ENCODE peak calls at places on chromosomes 16 and 17, in seven cellular contexts. J is activated T-cell treated with anti-CD3 and anti-CD28 coated beads, Interleukin-2, amount 50 U/mL, for 1 hour; T is NCI-H1105 treated with DMSO at 0.1 percent for 48 hours; H is SK-N-SH; L is T-helper 2 cell; N is ELF-1; Z is stimulated activated CD4-positive, alpha-beta T cell treated with anti-CD3 and anti-CD28 coated beads, TNF-alpha, amount 100 ng/mL, for 48 hours. A is an unnamed sample.

GRCh38 chr17:80824549-80825470 is 166.8 kb upstream of the CHMP6 start:
- DNase-seq in J (no peak), T (no peak), H (no peak), L (no peak), N (no peak), Z (no peak), A (no peak)

GRCh38 chr16:85363881-85364280 is 249.2 kb upstream of the GSE1 start:
- DNase-seq in J (no peak), T (no peak), H (no peak), L (no peak), N (no peak), Z (no peak), A (no peak)

GRCh38 chr16:361872-362701 is 8.3 kb downstream of the MRPL28 start:
- DNase-seq in J (peak), T (peak), H (peak), L (peak), N (peak), Z (peak), A (peak)

GRCh38 chr16:62977876-62978275 is 941.6 kb upstream of the CDH8 start:
- DNase-seq in J (no peak), T (no peak), H (no peak), L (no peak), N (no peak), Z (no peak), A (no peak)

GRCh38 chr16:76583995-76584394 is 306.8 kb downstream of the CNTNAP4 start:
- DNase-seq in J (no peak), T (peak), H (no peak), L (no peak), N (no peak), Z (no peak), A (no peak)

GRCh38 chr17:37088459-37088858 is 139.7 kb downstream of the AATF start:
- DNase-seq in J (no peak), T (peak), H (no peak), L (peak), N (peak), Z (no peak), A (no peak)

GRCh38 chr17:69597898-69598692 is 183.6 kb downstream of the MAP2K6 start:
- DNase-seq in J (no peak), T (no peak), H (no peak), L (no peak), N (no peak), Z (no peak), A (no peak)

GRCh38 chr17:74758846-74759163 is 10.4 kb downstream of the NHERF1 start:
- DNase-seq in J (no peak), T (no peak), H (peak), L (no peak), N (no peak), Z (no peak), A (no peak)

GRCh38 chr17:47776330-47777197 is 43.5 kb downstream of the TBX21 start:
- DNase-seq in J (peak), T (peak), H (peak), L (peak), N (peak), Z (peak), A (no peak)

GRCh38 chr16:85166281-85166680 is 54.0 kb upstream of the CIBAR2 start:
- DNase-seq in J (no peak), T (no peak), H (no peak), L (no peak), N (no peak), Z (no peak), A (no peak)

GRCh38 chr16:1220841-1221627 is 4.0 kb downstream of the TPSG1 start:
- DNase-seq in J (no peak), T (no peak), H (no peak), L (no peak), N (no peak), Z (no peak), A (no peak)

GRCh38 chr17:78918979-78919378 is 6.2 kb downstream of the TIMP2 start:
- DNase-seq in J (no peak), T (no peak), H (no peak), L (no peak), N (no peak), Z (no peak), A (no peak)

GRCh38 chr16:30958164-30959083 is 870 bp downstream of the SETD1A start:
- DNase-seq in J (peak), T (peak), H (peak), L (no peak), N (peak), Z (no peak), A (no peak)

GRCh38 chr16:25177831-25178688 is 38.7 kb upstream of the AQP8 start:
- DNase-seq in J (no peak), T (no peak), H (no peak), L (no peak), N (no peak), Z (no peak), A (no peak)

GRCh38 chr17:8681175-8681949 is 50.8 kb upstream of the MYH10 start:
- DNase-seq in J (no peak), T (no peak), H (peak), L (no peak), N (no peak), Z (no peak), A (no peak)

GRCh38 chr17:54944796-54945195 is 23.7 kb downstream of the COX11 start:
- DNase-seq in J (no peak), T (no peak), H (no peak), L (no peak), N (no peak), Z (no peak), A (no peak)

GRCh38 chr17:37779554-37779953 is 34.7 kb upstream of the HNF1B start:
- DNase-seq in J (no peak), T (no peak), H (no peak), L (no peak), N (no peak), Z (no peak), A (no peak)

GRCh38 chr17:76354747-76355310 is 1.1 kb upstream of the PRPSAP1 start:
- DNase-seq in J (no peak), T (no peak), H (no peak), L (no peak), N (peak), Z (no peak), A (no peak)

GRCh38 chr16:3992297-3993051 is 112.0 kb upstream of the CREBBP start:
- DNase-seq in J (no peak), T (no peak), H (no peak), L (no peak), N (no peak), Z (no peak), A (no peak)

GRCh38 chr17:79811036-79811887 is 14.4 kb upstream of the CBX8 start:
- DNase-seq in J (peak), T (peak), H (peak), L (no peak), N (no peak), Z (no peak), A (no peak)

GRCh38 chr17:29844339-29845048 is 85.5 kb downstream of the SSH2 start:
- DNase-seq in J (no peak), T (peak), H (peak), L (no peak), N (peak), Z (no peak), A (no peak)

GRCh38 chr17:48729335-48730239 is 1.0 kb upstream of the HOXB13 start:
- DNase-seq in J (no peak), T (peak), H (no peak), L (no peak), N (no peak), Z (no peak), A (no peak)

GRCh38 chr16:89557230-89557935 is 3.1 kb upstream of the RPL13 start:
- DNase-seq in J (peak), T (peak), H (peak), L (peak), N (peak), Z (peak), A (no peak)

GRCh38 chr17:15918661-15919259 is 26.2 kb upstream of the ADORA2B start:
- DNase-seq in J (no peak), T (no peak), H (no peak), L (no peak), N (no peak), Z (no peak), A (no peak)

GRCh38 chr17:8611671-8612298 is 18.7 kb downstream of the MYH10 start:
- DNase-seq in J (no peak), T (no peak), H (no peak), L (no peak), N (peak), Z (no peak), A (no peak)

GRCh38 chr16:85733839-85734170 is 17.1 kb downstream of the C16orf74 start:
- DNase-seq in J (no peak), T (no peak), H (peak), L (no peak), N (peak), Z (no peak), A (no peak)

GRCh38 chr17:58344791-58345157 is 7.2 kb downstream of the SUPT4H1 start:
- DNase-seq in J (no peak), T (no peak), H (no peak), L (peak), N (no peak), Z (no peak), A (peak)

GRCh38 chr16:2156849-2157224 is 1.3 kb downstream of the TRAF7 start:
- DNase-seq in J (no peak), T (no peak), H (no peak), L (no peak), N (no peak), Z (no peak), A (no peak)

GRCh38 chr17:72597354-72598087 is 476.7 kb downstream of the SOX9 start:
- DNase-seq in J (no peak), T (no peak), H (no peak), L (no peak), N (no peak), Z (no peak), A (no peak)

GRCh38 chr16:80997139-80997798 is 9.4 kb downstream of the CMC2 start:
- DNase-seq in J (no peak), T (no peak), H (no peak), L (no peak), N (no peak), Z (no peak), A (no peak)

GRCh38 chr16:86396918-86397317 is 113.4 kb upstream of the FOXF1 start:
- DNase-seq in J (no peak), T (no peak), H (no peak), L (no peak), N (no peak), Z (no peak), A (no peak)

GRCh38 chr17:81898029-81898866 is 3.8 kb upstream of the NPB start:
- DNase-seq in J (no peak), T (no peak), H (no peak), L (no peak), N (peak), Z (no peak), A (no peak)

GRCh38 chr16:81261049-81261648 is 22.7 kb downstream of the BCO1 start:
- DNase-seq in J (no peak), T (no peak), H (peak), L (no peak), N (peak), Z (no peak), A (no peak)

GRCh38 chr16:27745348-27745747 is 195.4 kb downstream of the KATNIP start:
- DNase-seq in J (no peak), T (no peak), H (no peak), L (no peak), N (no peak), Z (no peak), A (no peak)

GRCh38 chr16:46719528-46719927 is 28.6 kb downstream of the MYLK3 start:
- DNase-seq in J (no peak), T (no peak), H (no peak), L (no peak), N (no peak), Z (no peak), A (no peak)

GRCh38 chr16:7405166-7405565 is 72.5 kb downstream of the RBFOX1 start:
- DNase-seq in J (no peak), T (peak), H (peak), L (no peak), N (peak), Z (no peak), A (no peak)

GRCh38 chr17:64112978-64113377 is 17.0 kb downstream of the ERN1 start:
- DNase-seq in J (no peak), T (no peak), H (no peak), L (no peak), N (no peak), Z (no peak), A (no peak)

GRCh38 chr16:80580109-80580832 is 39.5 kb downstream of the DYNLRB2 start:
- DNase-seq in J (peak), T (no peak), H (no peak), L (peak), N (no peak), Z (peak), A (peak)

GRCh38 chr17:60888812-60889709 is 211.4 kb downstream of the BCAS3 start:
- DNase-seq in J (no peak), T (peak), H (no peak), L (no peak), N (no peak), Z (no peak), A (no peak)

A was measured in GM12864.